ENCODE peak calls at places on chromosomes 16 and 17, in nine cellular contexts. K is stimulated activated CD8-positive, alpha-beta memory T cell treated with anti-CD3 and anti-CD28 coated beads, Interleukin-12 subunit alpha, Interleukin-12 subunit beta, amount 100 ng/mL, for 1 hour; W is LoVo; E is naive thymus-derived CD4-positive, alpha-beta T cell; H is stimulated activated CD4-positive, alpha-beta T cell treated with anti-CD3 and anti-CD28 coated beads, Interleukin-15, amount 100 ng/mL, for 48 hours; C is pancreas; D is mesendoderm; X is NCI-H460; U is NCI-H2029. S is an unnamed sample.

GRCh38 chr16:20620770-20621169 is 44.6 kb upstream of the ACSM2B start:
- DNase-seq in K (no peak), W (no peak), E (no peak), H (no peak), C (no peak), D (no peak), X (no peak), U (no peak), S (no peak)

GRCh38 chr17:77867976-77868713 is 90.4 kb upstream of the TNRC6C start:
- DNase-seq in K (no peak), W (no peak), E (no peak), H (no peak), C (peak; percentile 39), D (no peak), X (no peak), U (no peak), S (no peak)

GRCh38 chr17:18379246-18380146 is 1.9 kb downstream of the EVPLL start:
- DNase-seq in K (no peak), W (no peak), E (no peak), H (no peak), C (no peak), D (no peak), X (no peak), U (no peak), S (no peak)

GRCh38 chr16:77780378-77780837 is 8.0 kb upstream of the VAT1L start:
- DNase-seq in K (no peak), W (no peak), E (no peak), H (no peak), C (no peak), D (peak; percentile 46), X (no peak), U (no peak), S (no peak)

GRCh38 chr17:6286239-6286638 is 148.7 kb downstream of the AIPL1 start:
- DNase-seq in K (no peak), W (no peak), E (no peak), H (no peak), C (no peak), D (peak; percentile 60), X (no peak), U (no peak), S (peak; percentile 74)

GRCh38 chr16:2204727-2205103 is 539 bp upstream of the MLST8 start:
- DNase-seq in K (no peak), W (no peak), E (no peak), H (no peak), C (no peak), D (no peak), X (no peak), U (no peak), S (no peak)

GRCh38 chr16:23835390-23836077 is at the start of gene PRKCB:
- DNase-seq in K (peak; percentile 77), W (no peak), E (peak; percentile 94), H (peak; percentile 70), C (peak; percentile 71), D (peak; percentile 86), X (peak; percentile 53), U (peak; percentile 39), S (peak; percentile 96)

GRCh38 chr17:48745381-48746275 is 17.1 kb upstream of the HOXB13 start:
- DNase-seq in K (no peak), W (no peak), E (no peak), H (no peak), C (no peak), D (peak; percentile 74), X (no peak), U (peak; percentile 16), S (peak; percentile 49)

GRCh38 chr16:56869513-56870270 is 4.7 kb downstream of the SLC12A3 start:
- DNase-seq in K (no peak), W (no peak), E (no peak), H (peak; percentile 24), C (no peak), D (peak; percentile 90), X (peak; percentile 28), U (no peak), S (peak; percentile 75)

GRCh38 chr17:63694229-63694973 is 5.5 kb downstream of the LIMD2 start:
- DNase-seq in K (no peak), W (no peak), E (peak; percentile 51), H (no peak), C (no peak), D (peak; percentile 77), X (no peak), U (no peak), S (peak; percentile 64)

GRCh38 chr17:19311421-19312215 is 50.9 kb downstream of the B9D1 start:
- DNase-seq in K (no peak), W (no peak), E (no peak), H (no peak), C (no peak), D (no peak), X (no peak), U (no peak), S (no peak)

S was measured in GM23338.